ENCODE peak calls at places on chromosome 1, in six cellular contexts. X, P, U, D, W and O are unnamed samples.

GRCh38 chr1:244349103-244349531 is 102.6 kb downstream of the ADSS2 start:
- DNase-seq in P (no peak), X (peak; percentile 89), D (no peak), U (peak; percentile 27), W (no peak), O (no peak)

GRCh38 chr1:44408181-44409018 is 3.3 kb downstream of the RNF220 start:
- DNase-seq in P (no peak), X (no peak), D (no peak), U (peak; percentile 89), W (no peak), O (no peak)

GRCh38 chr1:218479436-218480115 is 134.4 kb downstream of the TGFB2 start:
- DNase-seq in U (no peak), X (peak; percentile 15), W (no peak), D (no peak), P (no peak), O (no peak)

GRCh38 chr1:207069858-207070506 is 16.9 kb downstream of the PFKFB2 start:
- DNase-seq in P (no peak), U (peak; percentile 24), X (no peak), W (no peak), D (no peak), O (peak; percentile 18)

GRCh38 chr1:239987103-239987745 is 104.5 kb upstream of the FMN2 start:
- DNase-seq in X (no peak), U (peak; percentile 71), D (no peak), W (no peak), P (no peak), O (peak; percentile 30)

GRCh38 chr1:66652556-66652955 is 99.7 kb upstream of the DYNLT5 start:
- DNase-seq in W (no peak), P (no peak), D (no peak), X (no peak), U (peak; percentile 51), O (no peak)

GRCh38 chr1:16155537-16156410 is at the start of gene EPHA2:
- DNase-seq in D (peak; percentile 92), U (peak; percentile 98), P (peak; percentile 62), X (peak; percentile 98), W (no peak), O (peak; percentile 96)

GRCh38 chr1:57599233-57599994 is 175.6 kb upstream of the DAB1 start:
- DNase-seq in P (no peak), W (no peak), U (peak; percentile 64), D (no peak), X (no peak), O (no peak)

GRCh38 chr1:30195424-30196134 is 527.8 kb downstream of the MATN1 start:
- DNase-seq in X (no peak), W (no peak), D (no peak), P (no peak), U (no peak), O (no peak)

GRCh38 chr1:155504207-155504606 is 58.4 kb downstream of the ASH1L start:
- DNase-seq in D (no peak), X (peak; percentile 4), U (no peak), P (no peak), W (no peak), O (no peak)

GRCh38 chr1:168509204-168509603 is 34.6 kb downstream of the XCL2 start:
- DNase-seq in X (no peak), W (no peak), D (no peak), P (no peak), U (no peak), O (no peak)

GRCh38 chr1:211613951-211614350 is 35.0 kb upstream of the SLC30A1 start:
- DNase-seq in W (no peak), D (no peak), U (no peak), X (no peak), P (no peak), O (no peak)

GRCh38 chr1:224851210-224851849 is 78.1 kb upstream of the DNAH14 start:
- DNase-seq in P (peak; percentile 17), X (peak; percentile 75), W (peak; percentile 41), D (peak; percentile 58), U (peak; percentile 95), O (peak; percentile 73)

GRCh38 chr1:64343105-64343960 is 126.6 kb upstream of the CACHD1 start:
- DNase-seq in D (peak; percentile 88), X (peak; percentile 68), P (no peak), U (peak; percentile 57), W (no peak), O (no peak)

GRCh38 chr1:76576876-76577817 is 290.1 kb upstream of the ST6GALNAC5 start:
- DNase-seq in U (no peak), W (no peak), D (no peak), P (no peak), X (no peak), O (no peak)

GRCh38 chr1:234620272-234620711 is 10.3 kb upstream of the IRF2BP2 start:
- DNase-seq in P (no peak), U (no peak), D (no peak), W (no peak), X (peak; percentile 72), O (no peak)

GRCh38 chr1:42380617-42381423 is at the start of gene RIMKLA:
- DNase-seq in D (peak; percentile 49), X (peak; percentile 95), P (peak; percentile 27), W (no peak), U (peak; percentile 90), O (peak; percentile 61)

GRCh38 chr1:169892819-169893644 is 664 bp downstream of the SCYL3 start:
- DNase-seq in X (peak; percentile 80), U (no peak), W (no peak), D (peak; percentile 10), P (peak; percentile 41), O (peak; percentile 39)

GRCh38 chr1:75533085-75533484 is 77.8 kb downstream of the SLC44A5 start:
- DNase-seq in X (no peak), W (no peak), D (no peak), U (no peak), P (no peak), O (no peak)

GRCh38 chr1:39720094-39720999 is 18.3 kb upstream of the PPIE start:
- DNase-seq in X (no peak), U (no peak), D (no peak), P (no peak), W (no peak), O (no peak)

GRCh38 chr1:15949453-15950245 is 26.3 kb downstream of the ZBTB17 start:
- DNase-seq in W (peak; percentile 71), U (peak; percentile 86), X (peak; percentile 99), D (peak; percentile 72), P (peak; percentile 96), O (peak; percentile 73)

GRCh38 chr1:35931424-35932157 is 686 bp downstream of the AGO3 start:
- DNase-seq in W (no peak), P (no peak), U (no peak), X (peak; percentile 42), D (peak; percentile 37), O (peak; percentile 38)

GRCh38 chr1:180181996-180182675 is 27.5 kb downstream of the QSOX1 start:
- DNase-seq in D (no peak), U (no peak), X (peak; percentile 42), W (no peak), P (no peak), O (no peak)

GRCh38 chr1:66380452-66381212 is 153.3 kb upstream of the SGIP1 start:
- DNase-seq in W (peak; percentile 87), D (no peak), P (peak; percentile 80), X (peak; percentile 53), U (no peak), O (no peak)

GRCh38 chr1:165895451-165895871 is 68.0 kb downstream of the UCK2 start:
- DNase-seq in U (no peak), D (no peak), W (no peak), X (peak; percentile 74), P (no peak), O (no peak)

GRCh38 chr1:211635602-211636205 is 39.7 kb downstream of the NEK2 start:
- DNase-seq in D (no peak), U (no peak), X (peak; percentile 70), W (no peak), P (no peak), O (no peak)

GRCh38 chr1:44559913-44560312 is 114.4 kb downstream of the TMEM53 start:
- DNase-seq in D (no peak), W (no peak), P (no peak), X (peak; percentile 22), U (no peak), O (no peak)

GRCh38 chr1:203151362-203152157 is 24.0 kb downstream of the ADORA1 start:
- DNase-seq in W (no peak), X (peak; percentile 48), P (no peak), U (peak; percentile 68), D (no peak), O (no peak)
- H3K4me1 ChIP-seq in W (no peaks in the 10 kb centered on the region), X (peaks cover 27% of the 10 kb centered on the region), P (no peaks in the 10 kb centered on the region), U (peaks cover 19% of the 10 kb centered on the region), D (no peaks in the 10 kb centered on the region), O (no peaks in the 10 kb centered on the region)

GRCh38 chr1:2526824-2527552 is 592 bp upstream of the PANK4 start:
- DNase-seq in W (peak; percentile 51), X (peak; percentile 99), U (peak; percentile 61), P (no peak), D (no peak), O (peak; percentile 49)

GRCh38 chr1:2528966-2529750 is 905 bp downstream of the HES5 start:
- DNase-seq in P (no peak), X (peak; percentile 95), W (no peak), U (peak; percentile 92), D (no peak), O (no peak)

GRCh38 chr1:2528611-2528965 is 1.5 kb downstream of the HES5 start:
- DNase-seq in W (no peak), D (no peak), P (no peak), X (no peak), U (no peak), O (no peak)

GRCh38 chr1:2527553-2527860 is 1.1 kb upstream of the PANK4 start:
- DNase-seq in P (no peak), D (no peak), U (no peak), W (no peak), X (no peak), O (no peak)

GRCh38 chr1:2528016-2528415 is 1.6 kb upstream of the PANK4 start:
- DNase-seq in X (no peak), P (no peak), W (no peak), U (no peak), D (peak; percentile 54), O (no peak)
- H3K27me3 ChIP-seq in X (peaks cover 30% of the 10 kb centered on the region), P (peaks cover 17% of the 10 kb centered on the region), W (peaks cover 19% of the 10 kb centered on the region), U (peaks cover 60% of the 10 kb centered on the region), D (no peaks in the 10 kb centered on the region), O (peaks cover 19% of the 10 kb centered on the region)

DNA sequence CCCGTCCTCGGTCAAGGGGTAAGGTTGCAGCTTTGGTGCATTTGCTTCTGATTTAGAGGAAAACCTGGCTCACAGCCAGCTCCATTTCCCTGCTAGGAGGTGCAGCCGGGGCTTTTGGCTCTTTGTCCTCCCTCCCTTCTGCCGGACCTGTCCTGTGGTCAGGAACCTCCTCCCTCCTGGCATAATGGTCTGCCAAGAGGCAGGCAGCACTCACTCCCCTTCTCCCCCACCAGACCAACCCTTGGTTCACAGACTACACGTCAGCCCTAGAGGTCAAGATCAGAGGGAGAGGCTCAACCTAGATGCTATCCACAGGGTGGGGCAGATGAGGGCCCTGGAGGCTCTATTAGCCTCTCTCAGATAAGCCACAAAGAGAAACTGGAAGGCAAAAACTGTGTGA is 64.9 kb downstream of the PLXNA2 start:
- DNase-seq in X (peak; percentile 44), P (no peak), D (no peak), W (no peak), U (peak; percentile 51), O (peak; percentile 55)
- H3K4me1 ChIP-seq in X (peaks cover 27% of the 10 kb centered on the region), P (peaks cover 15% of the 10 kb centered on the region), D (peaks cover 3% of the 10 kb centered on the region), W (peaks cover 5% of the 10 kb centered on the region), U (peaks cover 39% of the 10 kb centered on the region), O (peaks cover 36% of the 10 kb centered on the region)

DNA sequence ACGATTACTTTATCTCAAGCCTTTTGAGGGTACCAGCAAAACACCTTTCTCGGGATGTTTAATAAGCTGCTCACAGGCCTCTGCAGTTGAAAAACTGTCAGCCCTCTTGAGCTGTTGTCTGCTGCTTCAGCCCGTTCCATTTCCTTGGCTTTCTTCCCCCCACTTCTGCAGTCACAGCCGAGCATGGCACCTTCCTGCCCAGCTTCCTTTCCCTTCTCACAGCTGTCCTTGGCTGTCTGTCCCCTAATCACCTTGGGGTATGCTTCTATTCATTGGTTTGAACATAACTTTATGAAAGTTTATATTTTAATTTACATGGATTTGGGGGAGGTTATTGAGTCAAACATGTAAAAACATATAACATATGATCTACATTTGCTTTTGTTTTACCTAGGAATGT is 6.9 kb upstream of the PROX1 start:
- DNase-seq in P (no peak), W (no peak), U (peak; percentile 50), X (no peak), D (no peak), O (no peak)
- H3K27me3 ChIP-seq in P (peaks cover 43% of the 10 kb centered on the region), W (peaks cover 26% of the 10 kb centered on the region), U (peaks cover 81% of the 10 kb centered on the region), X (peaks cover 68% of the 10 kb centered on the region), D (peaks cover 21% of the 10 kb centered on the region), O (peaks cover 35% of the 10 kb centered on the region)